ENCODE peak calls at places on chromosomes 3 and 15, in eight cellular contexts. R is CD8-positive, alpha-beta T cell; W is pancreas; A is stimulated activated CD4-positive, alpha-beta T cell treated with anti-CD3 and anti-CD28 coated beads, Interleukin-1b, Interleukin-23, amount 100 ng/mL, for 4 hours; D is suprapubic skin; T is SJSA1; B is tibial artery; M is ELR. J is an unnamed sample.
A peak's percentile ranks its signal among the peaks of the same experiment; 100 is the strongest.

GRCh38 chr15:101795455-101795854 is 7.9 kb upstream of the OR4F6 start:
- DNase-seq in R (no peak), W (no peak), A (no peak), D (no peak), T (peak; percentile 56), B (no peak), M (peak; percentile 88), J (no peak)

GRCh38 chr15:58513681-58514336 is 82.0 kb downstream of the LIPC start:
- DNase-seq in R (no peak), W (no peak), A (no peak), D (no peak), T (no peak), B (no peak), M (no peak), J (no peak)

GRCh38 chr3:140244893-140245292 is 309.9 kb downstream of the CLSTN2 start:
- DNase-seq in R (no peak), W (no peak), A (no peak), D (no peak), T (no peak), B (no peak), M (no peak), J (no peak)

GRCh38 chr3:113231827-113232253 is 20.5 kb downstream of the BOC start:
- DNase-seq in R (no peak), W (no peak), A (no peak), D (no peak), T (peak; percentile 63), B (no peak), M (peak; percentile 93), J (peak; percentile 52)

GRCh38 chr3:138297059-138297607 is 32.5 kb downstream of the NME9 start:
- DNase-seq in R (no peak), W (no peak), A (no peak), D (no peak), T (no peak), B (no peak), M (no peak), J (no peak)

GRCh38 chr3:3701949-3702348 is 97.3 kb upstream of the LRRN1 start:
- DNase-seq in R (no peak), W (no peak), A (no peak), D (no peak), T (no peak), B (no peak), M (no peak), J (no peak)

GRCh38 chr15:97012986-97013385 is 682.5 kb downstream of the NR2F2 start:
- DNase-seq in R (no peak), W (no peak), A (no peak), D (no peak), T (no peak), B (no peak), M (no peak), J (no peak)

GRCh38 chr3:150342951-150343468 is 65.1 kb upstream of the TSC22D2 start:
- DNase-seq in R (no peak), W (no peak), A (no peak), D (no peak), T (no peak), B (no peak), M (no peak), J (no peak)

GRCh38 chr3:186200746-186201145 is 91.9 kb upstream of the ETV5 start:
- DNase-seq in R (no peak), W (no peak), A (no peak), D (no peak), T (no peak), B (no peak), M (no peak), J (no peak)

GRCh38 chr15:25186411-25186810 is 231.6 kb downstream of the SNRPN start:
- DNase-seq in R (no peak), W (peak; percentile 21), A (no peak), D (no peak), T (no peak), B (no peak), M (no peak), J (no peak)

GRCh38 chr3:100590114-100590839 is 19.1 kb upstream of the ADGRG7 start:
- DNase-seq in R (no peak), W (no peak), A (peak; percentile 51), D (peak; percentile 67), T (peak; percentile 51), B (peak; percentile 49), M (peak; percentile 75), J (peak; percentile 60)

GRCh38 chr3:51721062-51721745 is 14.3 kb downstream of the GRM2 start:
- DNase-seq in R (no peak), W (no peak), A (no peak), D (no peak), T (no peak), B (no peak), M (no peak), J (no peak)

GRCh38 chr3:182787302-182788036 is 5.8 kb upstream of the ATP11B start:
- DNase-seq in R (no peak), W (no peak), A (no peak), D (no peak), T (no peak), B (no peak), M (no peak), J (no peak)

GRCh38 chr3:53337167-53337940 is 10.0 kb downstream of the DCP1A start:
- DNase-seq in R (no peak), W (no peak), A (no peak), D (no peak), T (no peak), B (no peak), M (no peak), J (no peak)